ENCODE peak calls at places on chromosomes 16 and 17, in seven cellular contexts. One of them, this sample, is unnamed.

GRCh38 chr17:299546-299945 is 53.1 kb downstream of the RPH3AL start:
- DNase-seq in mammary epithelial cell: no peak
- DNase-seq in substantia nigra: no peak
- DNase-seq in GM18507: no peak
- DNase-seq in stomach: no peak
- DNase-seq in T47D: no peak
- DNase-seq in Daoy: no peak
- DNase-seq in this sample: no peak

GRCh38 chr16:67184453-67185002 is 765 bp upstream of the MATCAP1 start:
- DNase-seq in mammary epithelial cell: no peak
- DNase-seq in substantia nigra: no peak
- DNase-seq in GM18507: no peak
- DNase-seq in stomach: no peak
- DNase-seq in T47D: peak
- DNase-seq in Daoy: peak
- DNase-seq in this sample: no peak

GRCh38 chr17:49910094-49910857 is 58.7 kb upstream of the DLX4 start:
- DNase-seq in mammary epithelial cell: peak
- DNase-seq in substantia nigra: no peak
- DNase-seq in GM18507: no peak
- DNase-seq in stomach: peak
- DNase-seq in T47D: peak
- DNase-seq in Daoy: peak
- DNase-seq in this sample: peak

GRCh38 chr16:50198802-50199410 is 45.8 kb downstream of the TENT4B start:
- DNase-seq in mammary epithelial cell: no peak
- DNase-seq in substantia nigra: no peak
- DNase-seq in GM18507: no peak
- DNase-seq in stomach: no peak
- DNase-seq in T47D: no peak
- DNase-seq in Daoy: no peak
- DNase-seq in this sample: no peak

GRCh38 chr17:7237761-7238417 is 1.4 kb downstream of the PHF23 start:
- DNase-seq in mammary epithelial cell: peak
- DNase-seq in substantia nigra: peak
- DNase-seq in GM18507: no peak
- DNase-seq in stomach: peak
- DNase-seq in T47D: no peak
- DNase-seq in Daoy: peak
- DNase-seq in this sample: no peak

GRCh38 chr17:83189673-83190385 is 110.4 kb downstream of the METRNL start:
- DNase-seq in mammary epithelial cell: no peak
- DNase-seq in substantia nigra: no peak
- DNase-seq in GM18507: no peak
- DNase-seq in stomach: peak
- DNase-seq in T47D: peak
- DNase-seq in Daoy: no peak
- DNase-seq in this sample: no peak

GRCh38 chr17:57370051-57370581 is 113.8 kb downstream of the MSI2 start:
- DNase-seq in mammary epithelial cell: peak
- DNase-seq in substantia nigra: no peak
- DNase-seq in GM18507: no peak
- DNase-seq in stomach: no peak
- DNase-seq in T47D: no peak
- DNase-seq in Daoy: peak
- DNase-seq in this sample: peak

GRCh38 chr17:66910651-66911285 is 53.7 kb upstream of the CACNG4 start:
- DNase-seq in mammary epithelial cell: no peak
- DNase-seq in substantia nigra: no peak
- DNase-seq in GM18507: no peak
- DNase-seq in stomach: no peak
- DNase-seq in T47D: no peak
- DNase-seq in Daoy: no peak
- DNase-seq in this sample: no peak

GRCh38 chr16:79325211-79325610 is 275.3 kb downstream of the MAF start:
- DNase-seq in mammary epithelial cell: no peak
- DNase-seq in substantia nigra: no peak
- DNase-seq in GM18507: no peak
- DNase-seq in stomach: no peak
- DNase-seq in T47D: no peak
- DNase-seq in Daoy: no peak
- DNase-seq in this sample: no peak

GRCh38 chr17:34384822-34385605 is 22.0 kb upstream of the CCL1 start:
- DNase-seq in mammary epithelial cell: no peak
- DNase-seq in substantia nigra: no peak
- DNase-seq in GM18507: no peak
- DNase-seq in stomach: no peak
- DNase-seq in T47D: no peak
- DNase-seq in Daoy: peak
- DNase-seq in this sample: no peak

GRCh38 chr17:28937044-28937729 is 14.1 kb downstream of the PHF12 start:
- DNase-seq in mammary epithelial cell: peak
- DNase-seq in substantia nigra: peak
- DNase-seq in GM18507: no peak
- DNase-seq in stomach: no peak
- DNase-seq in T47D: no peak
- DNase-seq in Daoy: no peak
- DNase-seq in this sample: peak

GRCh38 chr16:8751481-8752311 is 45.7 kb downstream of the TMEM186 start:
- DNase-seq in mammary epithelial cell: peak
- DNase-seq in substantia nigra: no peak
- DNase-seq in GM18507: no peak
- DNase-seq in stomach: no peak
- DNase-seq in T47D: no peak
- DNase-seq in Daoy: peak
- DNase-seq in this sample: peak

This sample was measured in renal cortical epithelial cell.